ENCODE peak calls at places on chromosomes 5 and 9, in nine cellular contexts. P is stimulated activated CD4-positive, alpha-beta T cell treated with anti-CD3 and anti-CD28 coated beads, Interleukin-12 subunit alpha, Interleukin-12 subunit beta, amount 100 ng/mL, for 48 hours; T is stimulated activated CD8-positive, alpha-beta memory T cell treated with anti-CD3 and anti-CD28 coated beads, Interleukin-4, amount 100 ng/mL, for 4 hours; O is CD8-positive, alpha-beta T cell; M is HTR-8/SVneo; L is brain pericyte; D is T follicular helper cell; J is iris pigment epithelial cell; X is HFFc6. H is an unnamed sample.

GRCh38 chr9:135928731-135929655 is 21.6 kb upstream of the CAMSAP1 start:
- DNase-seq in P (no peak), T (no peak), O (no peak), M (no peak), L (no peak), D (no peak), J (no peak), X (no peak), H (peak)

GRCh38 chr9:129111762-129112151 is 542 bp downstream of the PTPA start:
- DNase-seq in P (peak), T (no peak), O (peak), M (peak), L (no peak), D (no peak), J (peak), X (peak), H (peak)

GRCh38 chr9:34566972-34567371 is 22.6 kb downstream of the CNTFR start:
- DNase-seq in P (no peak), T (no peak), O (no peak), M (no peak), L (no peak), D (no peak), J (no peak), X (no peak), H (no peak)

GRCh38 chr9:122386316-122386872 is 15.6 kb downstream of the PTGS1 start:
- DNase-seq in P (no peak), T (no peak), O (no peak), M (no peak), L (no peak), D (no peak), J (no peak), X (no peak), H (peak)

GRCh38 chr9:129834489-129835127 is 467 bp downstream of the C9orf78 start:
- DNase-seq in P (no peak), T (no peak), O (peak), M (peak), L (no peak), D (peak), J (no peak), X (no peak), H (no peak)

GRCh38 chr9:68852941-68853340 is 147.9 kb downstream of the PIP5K1B start:
- DNase-seq in P (no peak), T (no peak), O (no peak), M (no peak), L (no peak), D (no peak), J (no peak), X (no peak), H (no peak)

GRCh38 chr5:61357745-61358144 is 25.7 kb downstream of the ZSWIM6 start:
- DNase-seq in P (no peak), T (no peak), O (peak), M (no peak), L (no peak), D (no peak), J (no peak), X (no peak), H (no peak)

GRCh38 chr5:177474845-177475562 is 1.6 kb upstream of the DBN1 start:
- DNase-seq in P (no peak), T (no peak), O (no peak), M (no peak), L (no peak), D (no peak), J (no peak), X (no peak), H (no peak)

GRCh38 chr5:6328173-6328572 is 50.2 kb downstream of the MED10 start:
- DNase-seq in P (no peak), T (no peak), O (no peak), M (peak), L (no peak), D (no peak), J (peak), X (no peak), H (no peak)

H was measured in right lobe of liver.